ENCODE peak calls at places on chromosomes 11 and 22, in five cellular contexts. S is left ventricle myocardium inferior, I is osteocyte, Y is cardiac muscle cell, Z is right atrium auricular region. D is an unnamed sample.

GRCh38 chr11:114065094-114065493 is 5.6 kb downstream of the ZBTB16 start:
- DNase-seq in I (no peak), Y (no peak), Z (no peak), S (no peak), D (no peak)

GRCh38 chr11:33329705-33330329 is 72.6 kb downstream of the HIPK3 start:
- DNase-seq in I (no peak), Z (no peak), Y (peak; percentile 71), S (no peak), D (peak; percentile 61)

GRCh38 chr11:57511741-57512430 is 3.6 kb downstream of the SLC43A1 start:
- DNase-seq in S (no peak), Z (no peak), I (no peak), Y (no peak), D (no peak)

GRCh38 chr22:31148516-31148915 is 8.2 kb upstream of the PLA2G3 start:
- DNase-seq in S (no peak), I (no peak), Y (no peak), Z (no peak), D (no peak)

GRCh38 chr11:117822031-117822521 is 2.5 kb downstream of the FXYD2 start:
- DNase-seq in Z (no peak), S (no peak), Y (peak; percentile 45), I (no peak), D (peak; percentile 81)

GRCh38 chr11:66976925-66977324 is 1.8 kb downstream of the C11orf86 start:
- DNase-seq in S (no peak), I (no peak), Z (no peak), Y (no peak), D (no peak)

GRCh38 chr11:128520886-128521696 is 66.3 kb downstream of the ETS1 start:
- DNase-seq in I (no peak), Z (no peak), S (no peak), Y (no peak), D (peak; percentile 41)

GRCh38 chr11:117697319-117697718 is 99.7 kb downstream of the DSCAML1 start:
- DNase-seq in S (no peak), Z (no peak), Y (no peak), I (no peak), D (no peak)

GRCh38 chr11:113114452-113115027 is 153.3 kb downstream of the NCAM1 start:
- DNase-seq in Y (peak; percentile 76), S (peak; percentile 28), Z (peak; percentile 71), I (no peak), D (peak; percentile 8)

GRCh38 chr11:73680687-73681086 is 34.3 kb downstream of the PLEKHB1 start:
- DNase-seq in I (no peak), Y (no peak), S (no peak), Z (no peak), D (no peak)

GRCh38 chr11:9362393-9362863 is 22.0 kb upstream of the IPO7 start:
- DNase-seq in Y (peak; percentile 81), I (no peak), Z (no peak), S (no peak), D (no peak)

GRCh38 chr11:58579192-58580129 is 598 bp downstream of the ZFP91 start:
- DNase-seq in S (peak; percentile 93), Z (peak; percentile 93), I (peak; percentile 97), Y (peak; percentile 94), D (peak; percentile 96)

GRCh38 chr11:613369-613968 is 2.3 kb downstream of the IRF7 start:
- DNase-seq in S (peak; percentile 70), Y (peak; percentile 80), I (no peak), Z (no peak), D (peak; percentile 93)

GRCh38 chr11:94218372-94218771 is 86.0 kb upstream of the IZUMO1R start:
- DNase-seq in Y (peak; percentile 2), Z (no peak), S (no peak), I (no peak), D (no peak)

GRCh38 chr11:133898031-133898769 is 52.9 kb upstream of the SPATA19 start:
- DNase-seq in S (no peak), I (peak; percentile 72), Z (no peak), Y (no peak), D (no peak)

GRCh38 chr22:49355206-49355920 is 472.3 kb downstream of the BRD1 start:
- DNase-seq in Y (no peak), S (no peak), Z (no peak), I (peak; percentile 79), D (no peak)

GRCh38 chr11:73662445-73663157 is 16.2 kb downstream of the PLEKHB1 start:
- DNase-seq in Y (no peak), I (no peak), Z (no peak), S (no peak), D (no peak)

GRCh38 chr11:61549662-61550568 is 31.0 kb downstream of the SYT7 start:
- DNase-seq in S (peak; percentile 49), Y (no peak), Z (no peak), I (no peak), D (no peak)

GRCh38 chr22:26568207-26568706 is 21.7 kb downstream of the TPST2 start:
- DNase-seq in Y (no peak), I (no peak), Z (no peak), S (no peak), D (peak; percentile 27)

GRCh38 chr11:13216019-13217006 is 61.3 kb upstream of the BMAL1 start:
- DNase-seq in I (peak; percentile 92), Z (no peak), Y (no peak), S (no peak), D (peak; percentile 50)

GRCh38 chr11:89737116-89737515 is 27.0 kb downstream of the TRIM77 start:
- DNase-seq in S (no peak), I (no peak), Y (no peak), Z (no peak), D (no peak)

GRCh38 chr11:78492973-78493372 is 75.4 kb upstream of the GAB2 start:
- DNase-seq in Z (no peak), S (no peak), Y (no peak), I (no peak), D (no peak)

GRCh38 chr11:102452461-102453285 is at the start of gene TMEM123:
- DNase-seq in S (peak; percentile 86), Y (peak; percentile 84), I (peak; percentile 86), Z (peak; percentile 70), D (peak; percentile 94)

GRCh38 chr11:129283141-129283540 is 91.0 kb upstream of the ARHGAP32 start:
- DNase-seq in S (no peak), I (no peak), Z (no peak), Y (no peak), D (no peak)

GRCh38 chr11:66844496-66845142 is 1.4 kb downstream of the RCE1 start:
- DNase-seq in Z (no peak), S (no peak), I (no peak), Y (no peak), D (no peak)

GRCh38 chr11:69704508-69705245 is 855 bp upstream of the FGF19 start:
- DNase-seq in Y (peak; percentile 74), Z (no peak), I (no peak), S (no peak), D (peak; percentile 34)

GRCh38 chr22:23236026-23236425 is 55.7 kb downstream of the BCR start:
- DNase-seq in Z (no peak), I (no peak), S (no peak), Y (no peak), D (no peak)

GRCh38 chr11:128895505-128895904 is 4.3 kb downstream of the KCNJ5 start:
- DNase-seq in Z (no peak), Y (no peak), I (no peak), S (no peak), D (no peak)

GRCh38 chr11:74729397-74729796 is 1.8 kb downstream of the CHRDL2 start:
- DNase-seq in Y (no peak), S (no peak), I (no peak), Z (no peak), D (no peak)

GRCh38 chr11:74735566-74735965 is 4.3 kb upstream of the CHRDL2 start:
- DNase-seq in Y (no peak), S (no peak), Z (no peak), I (no peak), D (no peak)

GRCh38 chr11:74736031-74736430 is 4.8 kb upstream of the CHRDL2 start:
- DNase-seq in S (no peak), Y (no peak), Z (no peak), I (no peak), D (no peak)

GRCh38 chr11:74730601-74731260 is 495 bp downstream of the CHRDL2 start:
- DNase-seq in Z (no peak), I (no peak), Y (no peak), S (no peak), D (no peak)

GRCh38 chr11:74731301-74732094 is at the start of gene CHRDL2:
- DNase-seq in Y (peak; percentile 62), S (no peak), I (no peak), Z (no peak), D (no peak)
- TF ChIP-seq CTCF in Y (no peak), S (no peak), I (no peak), Z (no peak), D (no peak)

DNA sequence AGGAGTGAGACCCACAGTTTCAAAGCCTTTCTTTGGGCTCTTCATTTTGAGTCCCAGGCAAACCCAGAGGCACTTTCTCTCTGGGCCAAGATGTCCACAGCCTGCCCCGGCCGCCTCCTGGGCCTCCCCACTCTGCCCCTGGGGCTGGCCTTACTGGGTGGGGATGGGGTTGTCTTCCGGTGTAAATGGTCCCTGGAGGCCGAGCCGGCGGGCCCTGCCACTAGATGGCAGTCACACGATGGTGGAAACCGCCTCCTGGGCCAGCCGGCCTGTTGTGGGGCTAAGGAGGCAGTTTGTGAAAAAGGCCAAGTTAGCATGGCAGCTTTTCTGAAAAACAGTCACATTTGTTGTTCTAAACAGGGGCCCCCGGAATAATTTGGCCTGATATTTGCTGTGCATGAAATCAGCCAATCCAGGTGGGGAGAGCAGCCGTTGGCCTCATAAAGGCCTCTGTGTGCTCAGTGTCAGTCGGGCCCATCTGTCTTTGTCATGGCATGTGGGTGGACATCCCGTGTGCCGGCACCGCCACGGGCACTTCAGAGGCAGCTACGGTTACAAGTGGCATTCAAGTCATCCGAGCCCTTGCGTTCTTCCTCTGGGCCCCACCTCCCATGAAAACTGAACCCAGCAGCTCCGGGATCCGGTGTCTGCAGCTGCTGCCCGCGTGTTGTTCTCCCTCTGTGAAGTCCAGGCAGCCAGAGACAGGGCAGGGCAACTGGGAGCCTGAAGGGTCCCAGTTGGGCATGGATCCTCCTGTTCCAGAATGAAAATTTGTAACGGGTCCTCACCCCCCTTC is 6.6 kb downstream of the MRPL23 start:
- DNase-seq in S (peak; percentile 54), Z (peak; percentile 43), Y (no peak), I (no peak), D (peak; percentile 30)
- TF ChIP-seq CTCF in S (peak; percentile 56), Z (no peak), Y (no peak), I (no peak), D (no peak)

DNA sequence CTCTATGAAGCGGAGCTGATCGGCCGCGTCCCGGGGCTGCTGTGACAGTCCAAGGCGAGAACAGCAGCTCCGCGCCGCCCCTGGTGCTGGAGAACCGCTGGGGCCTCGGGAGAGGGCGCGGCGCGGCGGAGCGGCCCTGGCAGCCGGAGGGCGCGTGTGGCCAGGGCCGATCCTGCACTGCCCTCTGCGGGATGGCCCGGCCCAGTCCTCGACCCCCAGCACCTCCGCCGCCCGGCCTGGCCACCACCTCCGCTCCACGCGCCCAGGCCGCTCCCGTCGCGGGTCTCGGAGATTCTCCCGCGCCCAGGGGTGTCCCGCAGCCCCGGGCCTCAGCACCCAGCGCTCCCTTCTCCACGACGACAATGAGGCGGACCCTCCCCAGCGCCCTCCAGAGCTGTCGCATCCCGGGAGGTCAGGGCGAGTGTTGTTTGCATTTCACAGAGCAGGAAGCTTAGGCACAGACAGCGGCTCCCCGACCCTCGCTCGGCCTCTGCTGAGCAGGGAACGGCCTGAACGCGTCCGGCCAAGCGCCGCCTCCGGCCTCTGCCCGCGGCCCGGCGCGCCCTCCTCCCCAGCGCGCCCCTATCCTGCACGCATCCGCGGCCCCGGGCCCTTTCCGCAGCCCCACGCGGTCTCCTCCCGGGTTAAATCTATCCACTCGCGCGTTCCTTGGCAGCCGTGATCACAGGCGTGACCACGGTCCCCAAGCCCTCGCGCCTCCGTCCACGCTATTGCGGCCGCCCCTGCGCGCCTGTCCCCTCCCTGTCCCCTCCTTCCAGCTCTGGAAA is 109.7 kb downstream of the WNT7B start:
- DNase-seq in Z (peak; percentile 48), S (no peak), Y (peak; percentile 70), I (no peak), D (no peak)
- TF ChIP-seq CTCF in Z (no peak), S (peak; percentile 46), Y (peak; percentile 29), I (peak; percentile 9), D (no peak)

GRCh38 chr11:17564687-17565042 is 17.6 kb downstream of the OTOG start:
- DNase-seq in Y (no peak), S (no peak), Z (no peak), I (no peak), D (peak; percentile 22)
- TF ChIP-seq CTCF in Y (peak; percentile 15), S (no peak), Z (no peak), I (peak; percentile 12), D (peak; percentile 44)

D was measured in activated CD8-positive, alpha-beta T cell treated with anti-CD3 and anti-CD28 coated beads for 36 hours.